ENCODE peak calls at places on chromosome 12, in five cellular contexts. C, J, Z, L and H are unnamed samples.

GRCh38 chr12:47740536-47741339 is 15.4 kb upstream of the ENDOU start:
- DNase-seq in C (no peak), J (no peak), L (no peak), Z (no peak), H (no peak)

GRCh38 chr12:91215940-91216454 is 33.4 kb upstream of the DCN start:
- DNase-seq in J (peak), L (peak), Z (no peak), C (no peak), H (no peak)

GRCh38 chr12:93749515-93749914 is 72.3 kb downstream of the CRADD start:
- DNase-seq in C (no peak), Z (no peak), L (no peak), J (no peak), H (no peak)

GRCh38 chr12:104615048-104615561 is 158.4 kb downstream of the CHST11 start:
- DNase-seq in Z (no peak), L (peak), J (no peak), C (no peak), H (no peak)

GRCh38 chr12:5808956-5809355 is 136.1 kb downstream of the ANO2 start:
- DNase-seq in L (peak), Z (no peak), C (no peak), J (peak), H (no peak)

GRCh38 chr12:85527192-85527591 is 247.2 kb downstream of the ALX1 start:
- DNase-seq in L (no peak), C (no peak), Z (peak), J (no peak), H (no peak)

GRCh38 chr12:30700216-30700900 is 4.7 kb upstream of the IPO8 start:
- DNase-seq in L (no peak), J (no peak), Z (no peak), C (no peak), H (no peak)

GRCh38 chr12:103884316-103884715 is 43.3 kb upstream of the NT5DC3 start:
- DNase-seq in Z (no peak), L (peak), J (peak), C (no peak), H (no peak)

GRCh38 chr12:89474615-89475014 is 50.0 kb downstream of the GALNT4 start:
- DNase-seq in L (no peak), J (no peak), C (no peak), Z (no peak), H (no peak)

GRCh38 chr12:132765366-132765765 is 3.7 kb upstream of the ANKLE2 start:
- DNase-seq in J (no peak), L (no peak), Z (no peak), C (no peak), H (no peak)

GRCh38 chr12:48822139-48822538 is 3.8 kb downstream of the CACNB3 start:
- DNase-seq in J (no peak), C (no peak), L (no peak), Z (no peak), H (no peak)

GRCh38 chr12:54475542-54475941 is 2.1 kb upstream of the GTSF1 start:
- DNase-seq in Z (no peak), L (peak), J (peak), C (no peak), H (no peak)

GRCh38 chr12:108337235-108338223 is 1.6 kb downstream of the CMKLR1 start:
- DNase-seq in C (peak), L (peak), Z (peak), J (peak), H (peak)

GRCh38 chr12:42284876-42285275 is 41.0 kb downstream of the ZCRB1 start:
- DNase-seq in C (no peak), J (peak), L (no peak), Z (no peak), H (no peak)

GRCh38 chr12:120078868-120079267 is 37.7 kb downstream of the RAB35 start:
- DNase-seq in L (no peak), C (no peak), J (no peak), Z (no peak), H (no peak)

GRCh38 chr12:40980346-40981005 is 207.6 kb upstream of the PDZRN4 start:
- DNase-seq in J (peak), Z (no peak), C (no peak), L (no peak), H (no peak)

GRCh38 chr12:29212682-29213397 is 63.8 kb downstream of the FAR2 start:
- DNase-seq in J (no peak), Z (no peak), C (no peak), L (peak), H (no peak)

GRCh38 chr12:9796916-9797315 is 30.4 kb upstream of the KLRF1 start:
- DNase-seq in J (peak), L (no peak), Z (no peak), C (no peak), H (no peak)

GRCh38 chr12:68483592-68484373 is 126.9 kb upstream of the RAP1B start:
- DNase-seq in L (peak), J (peak), C (no peak), Z (no peak), H (no peak)

GRCh38 chr12:111775205-111776193 is 8.8 kb downstream of the ALDH2 start:
- DNase-seq in L (peak), J (peak), C (no peak), Z (no peak), H (no peak)

GRCh38 chr12:47748899-47749298 is 9.8 kb downstream of the RAPGEF3 start:
- DNase-seq in Z (no peak), L (no peak), C (no peak), J (no peak), H (no peak)

GRCh38 chr12:40837891-40838424 is 145.7 kb downstream of the CNTN1 start:
- DNase-seq in J (no peak), L (no peak), Z (no peak), C (no peak), H (no peak)

GRCh38 chr12:79187032-79187431 is 322.5 kb downstream of the SYT1 start:
- DNase-seq in C (no peak), L (no peak), Z (no peak), J (no peak), H (no peak)

GRCh38 chr12:54159140-54159539 is 29.6 kb downstream of the SMUG1 start:
- DNase-seq in L (no peak), J (no peak), C (peak), Z (peak), H (peak)

GRCh38 chr12:107356266-107356936 is 263.1 kb upstream of the CRY1 start:
- DNase-seq in J (peak), L (peak), C (no peak), Z (no peak), H (no peak)

GRCh38 chr12:121579190-121579791 is 1.5 kb downstream of the KDM2B start:
- DNase-seq in Z (no peak), J (no peak), L (peak), C (peak), H (peak)

GRCh38 chr12:69274861-69275260 is 35.5 kb downstream of the CPSF6 start:
- DNase-seq in L (peak), Z (no peak), J (peak), C (no peak), H (no peak)

GRCh38 chr12:127108360-127109215 is 1158.4 kb upstream of the TMEM132C start:
- DNase-seq in C (peak), L (peak), J (peak), Z (peak), H (peak)

GRCh38 chr12:26524862-26525465 is 308.0 kb downstream of the ITPR2 start:
- DNase-seq in L (peak), C (no peak), Z (no peak), J (peak), H (no peak)

GRCh38 chr12:3658327-3659163 is 94.4 kb downstream of the CRACR2A start:
- DNase-seq in C (peak), Z (no peak), J (no peak), L (peak), H (peak)

GRCh38 chr12:47868552-47869031 is 36.2 kb downstream of the VDR start:
- DNase-seq in Z (no peak), J (no peak), L (no peak), C (no peak), H (peak)

GRCh38 chr12:69240625-69240984 is 1.2 kb downstream of the CPSF6 start:
- DNase-seq in L (peak), Z (no peak), C (no peak), J (peak), H (no peak)

GRCh38 chr12:122730215-122731014 is at the start of gene HCAR1:
- DNase-seq in L (no peak), J (no peak), C (no peak), Z (no peak), H (no peak)

GRCh38 chr12:94171595-94171930 is 23.2 kb downstream of the PLXNC1 start:
- DNase-seq in L (peak), J (peak), Z (no peak), C (no peak), H (no peak)

GRCh38 chr12:54383041-54383609 is 1.4 kb downstream of the ZNF385A start:
- DNase-seq in Z (no peak), C (no peak), J (peak), L (peak), H (no peak)

GRCh38 chr12:22527999-22528398 is 16.3 kb downstream of the C2CD5 start:
- DNase-seq in J (peak), L (peak), C (no peak), Z (no peak), H (no peak)